ENCODE peak calls at places on chromosomes 4 and X, in four cellular contexts. One of them, this sample, is unnamed.

GRCh38 chr4:44493924-44494323 is 45.3 kb upstream of the KCTD8 start:
- DNase-seq in HFFc6: no peak
- DNase-seq in sciatic nerve: no peak
- DNase-seq in brain microvascular endothelial cell: peak; percentile 0
- DNase-seq in this sample: no peak

GRCh38 chrX:139544591-139544990 is 14.1 kb downstream of the F9 start:
- DNase-seq in sciatic nerve: no peak
- DNase-seq in brain microvascular endothelial cell: no peak
- DNase-seq in HFFc6: no peak
- DNase-seq in this sample: no peak

GRCh38 chrX:43552703-43553102 is 103.4 kb upstream of the MAOA start:
- DNase-seq in brain microvascular endothelial cell: no peak
- DNase-seq in HFFc6: no peak
- DNase-seq in sciatic nerve: no peak
- DNase-seq in this sample: no peak

GRCh38 chrX:71992711-71993110 is 82.1 kb downstream of the NHSL2 start:
- DNase-seq in brain microvascular endothelial cell: no peak
- DNase-seq in sciatic nerve: no peak
- DNase-seq in HFFc6: no peak
- DNase-seq in this sample: no peak

GRCh38 chrX:134622056-134622812 is 36.0 kb downstream of the PLAC1 start:
- DNase-seq in HFFc6: peak; percentile 70
- DNase-seq in brain microvascular endothelial cell: peak; percentile 76
- DNase-seq in sciatic nerve: no peak
- DNase-seq in this sample: no peak

GRCh38 chr4:80225628-80226027 is 28.3 kb downstream of the PRDM8 start:
- DNase-seq in brain microvascular endothelial cell: no peak
- DNase-seq in sciatic nerve: no peak
- DNase-seq in HFFc6: no peak
- DNase-seq in this sample: no peak

GRCh38 chr4:110196871-110197420 is 1.5 kb downstream of the ELOVL6 start:
- DNase-seq in HFFc6: peak; percentile 12
- DNase-seq in sciatic nerve: peak; percentile 67
- DNase-seq in brain microvascular endothelial cell: no peak
- DNase-seq in this sample: peak; percentile 85

GRCh38 chrX:113962338-113962737 is 621.5 kb upstream of the HTR2C start:
- DNase-seq in brain microvascular endothelial cell: no peak
- DNase-seq in sciatic nerve: no peak
- DNase-seq in HFFc6: no peak
- DNase-seq in this sample: no peak

GRCh38 chr4:78014889-78015886 is 41.9 kb upstream of the FRAS1 start:
- DNase-seq in sciatic nerve: no peak
- DNase-seq in brain microvascular endothelial cell: no peak
- DNase-seq in HFFc6: no peak
- DNase-seq in this sample: no peak

GRCh38 chr4:25656031-25656430 is 380 bp downstream of the SLC34A2 start:
- DNase-seq in sciatic nerve: no peak
- DNase-seq in brain microvascular endothelial cell: no peak
- DNase-seq in HFFc6: no peak
- DNase-seq in this sample: no peak

GRCh38 chr4:7054106-7054880 is 11.1 kb downstream of the TADA2B start:
- DNase-seq in brain microvascular endothelial cell: no peak
- DNase-seq in HFFc6: no peak
- DNase-seq in sciatic nerve: no peak
- DNase-seq in this sample: no peak

GRCh38 chr4:101198741-101199339 is 148.5 kb downstream of the PPP3CA start:
- DNase-seq in sciatic nerve: no peak
- DNase-seq in brain microvascular endothelial cell: no peak
- DNase-seq in HFFc6: no peak
- DNase-seq in this sample: no peak

GRCh38 chr4:119026662-119027444 is 108.8 kb upstream of the MYOZ2 start:
- DNase-seq in sciatic nerve: peak; percentile 74
- DNase-seq in HFFc6: no peak
- DNase-seq in brain microvascular endothelial cell: no peak
- DNase-seq in this sample: no peak

GRCh38 chr4:95571577-95571976 is 22.8 kb upstream of the UNC5C start:
- DNase-seq in sciatic nerve: no peak
- DNase-seq in HFFc6: no peak
- DNase-seq in brain microvascular endothelial cell: no peak
- DNase-seq in this sample: no peak

GRCh38 chrX:21907250-21907649 is 33.3 kb upstream of the SMS start:
- DNase-seq in sciatic nerve: no peak
- DNase-seq in HFFc6: no peak
- DNase-seq in brain microvascular endothelial cell: no peak
- DNase-seq in this sample: no peak

GRCh38 chrX:92213781-92214180 is 434.6 kb downstream of the PCDH11X start:
- DNase-seq in HFFc6: no peak
- DNase-seq in sciatic nerve: no peak
- DNase-seq in brain microvascular endothelial cell: no peak
- DNase-seq in this sample: no peak

GRCh38 chrX:129693343-129693742 is 38.6 kb upstream of the APLN start:
- DNase-seq in brain microvascular endothelial cell: no peak
- DNase-seq in sciatic nerve: no peak
- DNase-seq in HFFc6: no peak
- DNase-seq in this sample: peak; percentile 48

GRCh38 chr4:55446578-55446922 is 50.8 kb downstream of the TMEM165 start:
- DNase-seq in brain microvascular endothelial cell: no peak
- DNase-seq in sciatic nerve: no peak
- DNase-seq in HFFc6: no peak
- DNase-seq in this sample: no peak

GRCh38 chr4:122577189-122577553 is 43.7 kb downstream of the IL21 start:
- DNase-seq in HFFc6: no peak
- DNase-seq in sciatic nerve: no peak
- DNase-seq in brain microvascular endothelial cell: no peak
- DNase-seq in this sample: no peak

GRCh38 chr4:186839122-186840037 is 115.7 kb upstream of the FAT1 start:
- DNase-seq in sciatic nerve: peak; percentile 71
- DNase-seq in brain microvascular endothelial cell: peak; percentile 83
- DNase-seq in HFFc6: peak; percentile 73
- DNase-seq in this sample: no peak

GRCh38 chr4:14149469-14150030 is 522.0 kb upstream of the BOD1L1 start:
- DNase-seq in HFFc6: peak; percentile 5
- DNase-seq in sciatic nerve: no peak
- DNase-seq in brain microvascular endothelial cell: no peak
- DNase-seq in this sample: no peak

GRCh38 chrX:18561020-18561419 is 110.9 kb downstream of the RS1 start:
- DNase-seq in HFFc6: no peak
- DNase-seq in brain microvascular endothelial cell: no peak
- DNase-seq in sciatic nerve: no peak
- DNase-seq in this sample: no peak

GRCh38 chr4:139025841-139026240 is 10.3 kb downstream of the NOCT start:
- DNase-seq in brain microvascular endothelial cell: no peak
- DNase-seq in sciatic nerve: no peak
- DNase-seq in HFFc6: peak; percentile 24
- DNase-seq in this sample: no peak

GRCh38 chrX:5388087-5388486 is 840.6 kb downstream of the NLGN4X start:
- DNase-seq in sciatic nerve: no peak
- DNase-seq in HFFc6: no peak
- DNase-seq in brain microvascular endothelial cell: no peak
- DNase-seq in this sample: no peak

GRCh38 chr4:166735553-166735952 is 498.7 kb downstream of the SPOCK3 start:
- DNase-seq in HFFc6: no peak
- DNase-seq in brain microvascular endothelial cell: no peak
- DNase-seq in sciatic nerve: no peak
- DNase-seq in this sample: no peak

GRCh38 chrX:41984628-41985027 is 61.3 kb upstream of the CASK start:
- DNase-seq in sciatic nerve: no peak
- DNase-seq in brain microvascular endothelial cell: no peak
- DNase-seq in HFFc6: no peak
- DNase-seq in this sample: no peak

GRCh38 chr4:147927377-147928137 is 195.7 kb downstream of the ARHGAP10 start:
- DNase-seq in brain microvascular endothelial cell: peak; percentile 63
- DNase-seq in sciatic nerve: no peak
- DNase-seq in HFFc6: peak; percentile 60
- DNase-seq in this sample: no peak